ENCODE peak calls at places on chromosome 4, in ten cellular contexts. B is H1, F is mesenchymal stem cell, S is PC-9, H is fibroblast of lung, U is GM23248, Y is HepG2, R is hepatocyte, O is PC-3, W is SK-N-SH. E is an unnamed sample.

GRCh38 chr4:1187182-1187581 is 14.8 kb upstream of the SPON2 start:
- DNase-seq in S (no peak), B (no peak), O (no peak), U (no peak), W (no peak), Y (no peak), F (peak; percentile 83), H (peak; percentile 43), R (no peak), E (peak; percentile 83)

GRCh38 chr4:101020956-101021355 is 326.4 kb downstream of the PPP3CA start:
- DNase-seq in Y (no peak), S (no peak), U (peak; percentile 75), H (peak; percentile 35), W (no peak), F (peak; percentile 79), R (no peak), B (no peak), O (peak; percentile 69), E (peak; percentile 34)

GRCh38 chr4:151524610-151525009 is 115.6 kb downstream of the FHIP1A start:
- DNase-seq in F (no peak), S (no peak), R (no peak), Y (no peak), B (peak; percentile 13), U (no peak), O (no peak), W (no peak), H (no peak), E (peak; percentile 66)

GRCh38 chr4:183074288-183074990 is 24.6 kb upstream of the WWC2 start:
- DNase-seq in S (no peak), U (peak; percentile 53), H (no peak), Y (peak; percentile 31), R (no peak), O (no peak), F (peak; percentile 21), W (no peak), B (no peak), E (no peak)

GRCh38 chr4:5708829-5709680 is 696 bp upstream of the EVC2 start:
- DNase-seq in F (no peak), U (no peak), S (no peak), O (no peak), R (peak; percentile 21), H (peak; percentile 2), B (no peak), W (no peak), Y (no peak), E (no peak)

GRCh38 chr4:54566608-54567007 is 91.1 kb upstream of the KIT start:
- DNase-seq in B (no peak), H (no peak), S (no peak), U (no peak), F (no peak), R (no peak), W (no peak), Y (no peak), O (no peak), E (peak; percentile 98)

GRCh38 chr4:26829018-26829417 is 31.6 kb upstream of the STIM2 start:
- DNase-seq in W (no peak), U (no peak), B (no peak), O (no peak), R (no peak), Y (no peak), F (no peak), H (no peak), S (no peak), E (no peak)

GRCh38 chr4:155809835-155810234 is 51.0 kb downstream of the GUCY1B1 start:
- DNase-seq in R (peak; percentile 85), Y (peak; percentile 64), B (no peak), S (no peak), U (peak; percentile 87), O (peak; percentile 87), H (peak; percentile 95), F (peak; percentile 87), W (peak; percentile 41), E (peak; percentile 94)

GRCh38 chr4:8409271-8410065 is 31.1 kb downstream of the ACOX3 start:
- DNase-seq in O (peak; percentile 3), R (no peak), F (no peak), W (peak; percentile 52), S (peak; percentile 15), H (peak; percentile 56), U (peak; percentile 48), Y (no peak), B (no peak), E (no peak)

GRCh38 chr4:55184600-55185523 is 59.5 kb upstream of the KDR start:
- DNase-seq in B (no peak), R (peak; percentile 55), O (peak; percentile 76), Y (peak; percentile 35), H (peak; percentile 84), W (no peak), U (peak; percentile 60), S (peak; percentile 43), F (peak; percentile 76), E (peak; percentile 33)

GRCh38 chr4:15173251-15173650 is 171.0 kb downstream of the CPEB2 start:
- DNase-seq in F (no peak), H (no peak), O (no peak), R (no peak), S (no peak), U (no peak), B (no peak), W (no peak), Y (no peak), E (no peak)

GRCh38 chr4:1628892-1629703 is 55.0 kb downstream of the FAM53A start:
- DNase-seq in S (peak; percentile 63), W (peak; percentile 91), H (peak; percentile 15), O (peak; percentile 51), R (peak; percentile 77), Y (peak; percentile 30), F (peak; percentile 33), U (peak; percentile 63), B (no peak), E (peak; percentile 33)

GRCh38 chr4:48546336-48546735 is 56.3 kb downstream of the ZAR1 start:
- DNase-seq in H (peak; percentile 64), W (no peak), Y (peak; percentile 34), R (peak; percentile 44), B (no peak), S (peak; percentile 15), U (peak; percentile 67), O (peak; percentile 39), F (peak; percentile 40), E (peak; percentile 37)

DNA sequence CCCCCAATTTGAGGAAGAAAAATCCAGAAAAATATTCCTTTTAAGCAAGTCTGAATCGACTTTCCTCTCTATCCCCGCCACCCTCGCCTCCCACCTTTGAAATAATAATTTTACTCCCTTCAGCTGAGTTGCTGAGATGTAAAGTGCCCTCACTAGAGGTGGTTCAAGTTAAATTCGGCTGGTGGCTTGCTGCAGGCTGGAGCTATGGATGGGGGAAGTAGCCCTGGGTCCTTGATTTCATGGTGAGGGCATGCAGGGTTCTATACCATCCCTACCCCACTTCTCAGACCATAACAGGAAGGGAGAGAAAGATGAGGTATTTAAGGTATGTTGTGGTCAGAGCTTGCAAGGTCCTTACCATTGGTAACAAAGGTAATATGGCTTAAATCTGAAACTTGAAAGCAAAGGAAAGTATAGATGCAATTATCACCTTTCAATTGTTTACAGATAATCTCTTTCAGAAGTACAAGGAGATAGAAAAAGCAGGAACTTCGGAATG is 440.0 kb downstream of the INPP4B start:
- DNase-seq in F (no peak), W (no peak), S (peak; percentile 51), O (peak; percentile 78), U (peak; percentile 35), H (peak; percentile 18), B (no peak), Y (no peak), R (peak; percentile 4), E (peak; percentile 45)
- H2AFZ ChIP-seq in F (no peak overlapping the region), W (peak overlapping the region; percentile 75), S (no peak overlapping the region), O (peak overlapping the region; percentile 4), U (peak overlapping the region; percentile 37), H (peak overlapping the region; percentile 42), B (peak overlapping the region; percentile 89), Y (no peak overlapping the region), R (peak overlapping the region; percentile 38), E (no peak overlapping the region)

GRCh38 chr4:39230462-39230861 is 48.1 kb downstream of the WDR19 start:
- DNase-seq in W (no peak), Y (no peak), U (no peak), O (no peak), H (no peak), B (no peak), F (no peak), R (no peak), S (no peak), E (no peak)

GRCh38 chr4:39227906-39228305 is 45.6 kb downstream of the WDR19 start:
- DNase-seq in H (no peak), F (no peak), Y (no peak), W (no peak), S (no peak), B (no peak), U (peak; percentile 1), R (no peak), O (no peak), E (no peak)

GRCh38 chr4:39231660-39232059 is 49.3 kb downstream of the WDR19 start:
- DNase-seq in Y (no peak), U (no peak), F (no peak), O (no peak), W (no peak), H (no peak), B (no peak), S (no peak), R (no peak), E (no peak)

GRCh38 chr4:39232100-39232499 is 49.8 kb downstream of the WDR19 start:
- DNase-seq in B (no peak), U (no peak), R (no peak), H (no peak), O (no peak), Y (no peak), S (no peak), F (no peak), W (no peak), E (no peak)

GRCh38 chr4:39228377-39228776 is 46.0 kb downstream of the WDR19 start:
- DNase-seq in B (no peak), U (no peak), H (no peak), F (no peak), S (no peak), Y (no peak), R (no peak), W (no peak), O (no peak), E (no peak)
- H2AFZ ChIP-seq in B (no peak overlapping the region), U (no peak overlapping the region), H (no peak overlapping the region), F (no peak overlapping the region), S (no peak overlapping the region), Y (no peak overlapping the region), R (no peak overlapping the region), W (no peak overlapping the region), O (no peak overlapping the region), E (no peak overlapping the region)

DNA sequence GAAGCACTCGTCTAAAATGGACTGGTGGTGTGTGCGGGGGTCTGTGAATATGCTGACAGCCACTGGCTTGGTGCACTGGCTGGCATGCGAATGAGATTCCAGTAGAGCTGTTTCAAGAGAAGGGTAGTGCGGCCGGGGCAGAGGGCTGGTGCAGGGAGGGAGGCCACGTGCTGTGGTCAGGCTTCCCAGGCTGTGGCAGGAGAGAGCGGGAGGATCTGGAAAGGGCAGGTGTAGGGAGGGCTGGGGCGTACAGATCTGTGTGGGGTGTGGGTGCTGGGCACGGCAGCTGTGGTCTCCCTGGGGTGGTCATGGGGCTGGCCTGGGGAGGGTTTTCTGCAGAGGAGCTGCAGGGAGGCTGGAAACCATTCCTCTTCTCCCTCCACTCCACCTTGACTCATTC is 30.2 kb downstream of the SORCS2 start:
- DNase-seq in U (no peak), F (no peak), R (no peak), B (no peak), H (no peak), W (no peak), O (no peak), Y (no peak), S (no peak), E (no peak)
- H2AFZ ChIP-seq in U (no peak overlapping the region), F (no peak overlapping the region), R (no peak overlapping the region), B (no peak overlapping the region), H (no peak overlapping the region), W (no peak overlapping the region), O (no peak overlapping the region), Y (no peak overlapping the region), S (no peak overlapping the region), E (no peak overlapping the region)

GRCh38 chr4:187604984-187605383 is 390.6 kb upstream of the ZFP42 start:
- DNase-seq in S (no peak), U (no peak), H (no peak), F (no peak), W (no peak), R (no peak), B (no peak), Y (no peak), O (no peak), E (no peak)
- H2AFZ ChIP-seq in S (no peak overlapping the region), U (no peak overlapping the region), H (no peak overlapping the region), F (no peak overlapping the region), W (no peak overlapping the region), R (no peak overlapping the region), B (peak overlapping the region; percentile 100), Y (no peak overlapping the region), O (no peak overlapping the region), E (no peak overlapping the region)